ENCODE peak calls at places on chromosomes 7 and 10, in seven cellular contexts. X, H, L, I, O, G and U are unnamed samples.
A peak's percentile ranks its signal among the peaks of the same experiment; 100 is the strongest.

GRCh38 chr10:129760003-129760315 is 204.1 kb downstream of the EBF3 start:
- DNase-seq in I (no peak), O (no peak), L (no peak), X (no peak), H (no peak), G (no peak), U (peak; percentile 62)

GRCh38 chr10:131315343-131315742 is 3.8 kb upstream of the TCERG1L start:
- DNase-seq in H (no peak), L (no peak), G (no peak), O (peak; percentile 41), I (no peak), X (no peak), U (no peak)

GRCh38 chr10:44959243-44960097 is at the start of gene RASSF4:
- DNase-seq in O (peak; percentile 86), H (peak; percentile 96), L (peak; percentile 74), X (peak; percentile 85), I (peak; percentile 95), G (peak; percentile 85), U (peak; percentile 96)

GRCh38 chr7:106767498-106768323 is 97.4 kb upstream of the PIK3CG start:
- DNase-seq in H (no peak), X (no peak), O (peak; percentile 78), L (peak; percentile 73), G (no peak), I (no peak), U (no peak)

GRCh38 chr7:5349005-5349380 is 66.2 kb downstream of the SLC29A4 start:
- DNase-seq in O (no peak), I (no peak), L (no peak), G (no peak), H (no peak), X (no peak), U (no peak)

GRCh38 chr7:5459084-5459483 is 35.5 kb upstream of the TNRC18 start:
- DNase-seq in G (no peak), O (no peak), L (no peak), H (no peak), X (no peak), I (no peak), U (no peak)

GRCh38 chr10:116255931-116256748 is 16.9 kb downstream of the GFRA1 start:
- DNase-seq in X (no peak), G (no peak), I (no peak), O (peak; percentile 72), L (no peak), H (no peak), U (no peak)

GRCh38 chr7:75054744-75055527 is 18.7 kb downstream of the RCC1L start:
- DNase-seq in G (no peak), H (peak; percentile 94), L (peak; percentile 62), O (peak; percentile 88), X (no peak), I (no peak), U (peak; percentile 76)

GRCh38 chr7:141053626-141054025 is 20.2 kb upstream of the TMEM178B start:
- DNase-seq in H (no peak), X (no peak), L (peak; percentile 54), O (no peak), I (no peak), G (no peak), U (no peak)